ENCODE peak calls at places on chromosomes 13 and 19, in eight cellular contexts. K, Y, H, I, O, A, C and T are unnamed samples. For H3K4me1, the result is how much of the 10 kb centered on the place peaks cover.

GRCh38 chr13:21124853-21125252 is 51.5 kb downstream of the SKA3 start:
- DNase-seq in K (no peak), Y (no peak), H (no peak), I (peak), O (no peak), A (peak), C (peak), T (peak)

GRCh38 chr19:32817913-32818476 is 51.6 kb downstream of the SLC7A9 start:
- DNase-seq in K (no peak), Y (no peak), H (no peak), I (no peak), O (no peak), A (no peak), C (no peak), T (no peak)

GRCh38 chr13:42926555-42926954 is 65.5 kb downstream of the EPSTI1 start:
- DNase-seq in K (no peak), Y (no peak), H (no peak), I (no peak), O (no peak), A (peak), C (peak), T (no peak)

GRCh38 chr13:110195547-110196485 is 111.1 kb downstream of the COL4A1 start:
- DNase-seq in K (no peak), Y (no peak), H (no peak), I (no peak), O (no peak), A (no peak), C (no peak), T (peak)

GRCh38 chr13:30373727-30374126 is 48.6 kb upstream of the UBE2L5 start:
- DNase-seq in K (no peak), Y (no peak), H (no peak), I (no peak), O (no peak), A (no peak), C (no peak), T (no peak)

GRCh38 chr13:32425158-32425557 is 2.8 kb downstream of the N4BP2L1 start:
- DNase-seq in K (no peak), Y (no peak), H (no peak), I (no peak), O (no peak), A (no peak), C (no peak), T (no peak)

GRCh38 chr13:71874490-71874889 is 7.5 kb upstream of the DACH1 start:
- DNase-seq in K (no peak), Y (no peak), H (no peak), I (no peak), O (no peak), A (no peak), C (no peak), T (no peak)

GRCh38 chr19:40605201-40605971 is 4.2 kb downstream of the LTBP4 start:
- DNase-seq in K (peak), Y (peak), H (peak), I (peak), O (peak), A (peak), C (peak), T (peak)

GRCh38 chr13:104318121-104318520 is 1251.9 kb upstream of the SLC10A2 start:
- DNase-seq in K (no peak), Y (no peak), H (no peak), I (peak), O (no peak), A (peak), C (peak), T (peak)

GRCh38 chr13:75660694-75661093 is 24.6 kb downstream of the LMO7 start:
- DNase-seq in K (no peak), Y (no peak), H (no peak), I (no peak), O (no peak), A (no peak), C (no peak), T (no peak)

GRCh38 chr19:32404939-32405430 is 585 bp upstream of the DPY19L3 start:
- DNase-seq in K (peak), Y (peak), H (no peak), I (no peak), O (peak), A (peak), C (peak), T (peak)

GRCh38 chr19:56314018-56314583 is 538 bp downstream of the ZSCAN5A start:
- DNase-seq in K (no peak), Y (no peak), H (no peak), I (peak), O (no peak), A (peak), C (no peak), T (peak)

GRCh38 chr19:5166262-5166661 is 174.3 kb downstream of the PTPRS start:
- DNase-seq in K (no peak), Y (no peak), H (no peak), I (no peak), O (no peak), A (no peak), C (peak), T (peak)

GRCh38 chr19:10402441-10403038 is 802 bp downstream of the CDC37 start:
- DNase-seq in K (peak), Y (peak), H (no peak), I (peak), O (peak), A (peak), C (peak), T (no peak)

GRCh38 chr13:46983881-46984280 is 87.0 kb upstream of the HTR2A start:
- DNase-seq in K (no peak), Y (no peak), H (peak), I (no peak), O (no peak), A (peak), C (no peak), T (peak)

GRCh38 chr13:58542530-58542929 is 911.0 kb downstream of the PCDH17 start:
- DNase-seq in K (no peak), Y (no peak), H (no peak), I (no peak), O (no peak), A (no peak), C (no peak), T (no peak)

GRCh38 chr13:72527333-72527732 is 200.1 kb downstream of the MZT1 start:
- DNase-seq in K (no peak), Y (no peak), H (no peak), I (no peak), O (no peak), A (no peak), C (no peak), T (no peak)

GRCh38 chr19:8321760-8322637 is 703 bp downstream of the RPS28 start:
- DNase-seq in K (no peak), Y (no peak), H (no peak), I (no peak), O (no peak), A (no peak), C (no peak), T (no peak)

GRCh38 chr19:33298146-33298911 is 4.0 kb downstream of the CEBPA start:
- DNase-seq in K (no peak), Y (no peak), H (peak), I (peak), O (no peak), A (peak), C (no peak), T (no peak)

GRCh38 chr13:51806571-51806970 is 2.6 kb upstream of the DHRS12 start:
- DNase-seq in K (no peak), Y (no peak), H (no peak), I (no peak), O (no peak), A (no peak), C (peak), T (peak)

GRCh38 chr13:20474515-20474914 is 51.1 kb downstream of the CRYL1 start:
- DNase-seq in K (no peak), Y (no peak), H (no peak), I (no peak), O (no peak), A (no peak), C (no peak), T (no peak)

GRCh38 chr13:110424596-110425443 is 117.7 kb downstream of the COL4A2 start:
- DNase-seq in K (no peak), Y (no peak), H (no peak), I (no peak), O (no peak), A (peak), C (no peak), T (peak)

GRCh38 chr19:47275866-47276461 is 1.3 kb downstream of the INAFM1 start:
- DNase-seq in K (peak), Y (peak), H (no peak), I (no peak), O (peak), A (no peak), C (peak), T (peak)

GRCh38 chr13:44449999-44450821 is 76.6 kb downstream of the SERP2 start:
- DNase-seq in K (no peak), Y (no peak), H (no peak), I (no peak), O (no peak), A (peak), C (no peak), T (no peak)

GRCh38 chr13:25859528-25859927 is 192.3 kb downstream of the SHISA2 start:
- DNase-seq in K (no peak), Y (no peak), H (peak), I (no peak), O (no peak), A (no peak), C (no peak), T (no peak)

GRCh38 chr13:109036091-109036490 is 406.7 kb downstream of the MYO16 start:
- DNase-seq in K (no peak), Y (no peak), H (no peak), I (no peak), O (no peak), A (no peak), C (no peak), T (no peak)

GRCh38 chr13:68076046-68076445 is 845.9 kb upstream of the PCDH9 start:
- DNase-seq in K (no peak), Y (no peak), H (no peak), I (no peak), O (no peak), A (no peak), C (no peak), T (no peak)

GRCh38 chr13:57704031-57704430 is 72.5 kb downstream of the PCDH17 start:
- DNase-seq in K (no peak), Y (no peak), H (no peak), I (no peak), O (no peak), A (no peak), C (no peak), T (no peak)

GRCh38 chr19:48686103-48686502 is 9.7 kb upstream of the FUT2 start:
- DNase-seq in K (no peak), Y (no peak), H (no peak), I (no peak), O (no peak), A (no peak), C (no peak), T (no peak)

GRCh38 chr19:6500837-6501739 is 1.0 kb downstream of the TUBB4A start:
- DNase-seq in K (no peak), Y (no peak), H (no peak), I (peak), O (no peak), A (no peak), C (no peak), T (no peak)

GRCh38 chr19:3671680-3672574 is 28.3 kb downstream of the PIP5K1C start:
- DNase-seq in K (no peak), Y (no peak), H (no peak), I (no peak), O (peak), A (no peak), C (peak), T (peak)

GRCh38 chr19:3673506-3674439 is 26.5 kb downstream of the PIP5K1C start:
- DNase-seq in K (no peak), Y (no peak), H (no peak), I (no peak), O (no peak), A (no peak), C (no peak), T (no peak)

GRCh38 chr19:3672575-3672948 is 27.7 kb downstream of the PIP5K1C start:
- DNase-seq in K (no peak), Y (no peak), H (no peak), I (no peak), O (no peak), A (no peak), C (no peak), T (no peak)

GRCh38 chr19:3674784-3675183 is 25.5 kb downstream of the PIP5K1C start:
- DNase-seq in K (no peak), Y (no peak), H (no peak), I (no peak), O (no peak), A (no peak), C (no peak), T (no peak)

DNA sequence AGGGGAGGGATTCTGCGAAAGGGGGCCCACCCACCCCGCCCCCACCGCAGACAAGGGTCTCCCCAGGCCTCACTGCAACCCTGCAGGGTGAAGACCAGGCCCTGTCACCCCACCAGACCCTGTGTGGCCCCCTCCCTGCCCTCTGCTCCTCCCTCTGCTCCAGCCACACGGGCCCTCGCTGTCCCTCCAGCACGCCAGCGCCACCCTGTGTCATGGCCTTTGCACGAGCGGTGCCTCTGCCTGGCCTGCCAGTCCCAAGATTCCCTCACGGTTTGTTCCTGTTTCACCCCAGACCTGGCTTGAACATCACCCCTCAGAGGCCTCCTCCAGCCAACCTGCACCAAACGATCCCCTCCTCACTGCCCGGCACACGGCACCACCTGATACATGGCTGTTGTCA is 27.3 kb downstream of the PIP5K1C start:
- DNase-seq in K (no peak), Y (no peak), H (no peak), I (no peak), O (no peak), A (no peak), C (no peak), T (no peak)
- TF ChIP-seq CTCF in K (no peak), Y (no peak), H (no peak), I (peak), O (no peak), A (no peak), C (no peak), T (no peak)

GRCh38 chr19:45578861-45579260 is 5.7 kb downstream of the OPA3 start:
- DNase-seq in K (no peak), Y (no peak), H (no peak), I (no peak), O (no peak), A (no peak), C (no peak), T (no peak)
- H3K4me1 ChIP-seq in K (under half), Y (under half), H (under half), I (under half), O (under half), A (under half), C (under half), T (under half)

DNA sequence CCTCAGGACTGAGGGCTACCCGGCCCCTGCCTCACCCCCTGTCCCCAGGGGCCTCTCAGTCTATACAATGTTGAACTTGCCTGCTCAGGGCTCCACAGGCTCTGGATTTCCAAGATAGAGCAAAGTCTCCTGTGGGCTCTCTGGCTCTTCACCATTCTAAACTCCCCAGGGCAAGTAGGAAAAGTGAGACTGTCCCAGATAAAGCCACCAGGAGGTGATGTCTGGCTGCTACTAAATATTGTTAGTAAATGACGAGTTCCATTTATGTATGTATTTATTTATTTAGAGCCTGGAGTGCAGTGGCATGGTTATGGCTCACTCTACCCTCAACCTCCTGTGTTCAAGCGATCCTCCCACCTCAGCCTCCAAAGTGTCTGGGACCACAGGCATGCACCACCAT is 73.6 kb upstream of the SIAH3 start:
- DNase-seq in K (no peak), Y (no peak), H (no peak), I (peak), O (no peak), A (no peak), C (peak), T (no peak)
- TF ChIP-seq CTCF in K (no peak), Y (no peak), H (peak), I (peak), O (no peak), A (no peak), C (peak), T (peak)

GRCh38 chr19:34999498-35000337 is at the start of gene GRAMD1A:
- DNase-seq in K (peak), Y (peak), H (peak), I (peak), O (peak), A (peak), C (peak), T (peak)

GRCh38 chr19:34998777-34999497 is 1.2 kb upstream of the GRAMD1A start:
- DNase-seq in K (no peak), Y (no peak), H (no peak), I (peak), O (no peak), A (no peak), C (no peak), T (no peak)

GRCh38 chr19:35002037-35002535 is 2.0 kb downstream of the GRAMD1A start:
- DNase-seq in K (no peak), Y (no peak), H (no peak), I (no peak), O (no peak), A (no peak), C (no peak), T (no peak)

GRCh38 chr19:35000338-35000646 is 169 bp downstream of the GRAMD1A start:
- DNase-seq in K (no peak), Y (no peak), H (no peak), I (no peak), O (no peak), A (no peak), C (no peak), T (no peak)

GRCh38 chr19:35000647-35001501 is 751 bp downstream of the GRAMD1A start:
- DNase-seq in K (peak), Y (no peak), H (peak), I (peak), O (no peak), A (peak), C (peak), T (peak)
- H3K4me1 ChIP-seq in K (half or more), Y (under half), H (under half), I (half or more), O (under half), A (under half), C (under half), T (under half)